ENCODE peak calls at places on chromosomes 1 and 21, in six cellular contexts. K is transverse colon, W is prostate gland, F is K562, S is sigmoid colon, H is spleen. L is an unnamed sample.

GRCh38 chr1:226865590-226865989 is 4.8 kb upstream of the PSEN2 start:
- DNase-seq in K (no peak), W (no peak), F (no peak), S (no peak), H (no peak), L (no peak)

GRCh38 chr21:39319814-39320332 is 6.4 kb upstream of the BRWD1 start:
- DNase-seq in K (no peak), W (no peak), F (peak), S (no peak), H (no peak), L (no peak)

GRCh38 chr1:55547441-55547840 is 332.3 kb upstream of the USP24 start:
- DNase-seq in K (no peak), W (no peak), F (no peak), S (no peak), H (no peak), L (no peak)

GRCh38 chr1:118894836-118895235 is 93.3 kb downstream of the TBX15 start:
- DNase-seq in K (no peak), W (no peak), F (no peak), S (no peak), H (no peak), L (no peak)

GRCh38 chr21:38159355-38159754 is 97.4 kb upstream of the KCNJ15 start:
- DNase-seq in K (peak), W (peak), F (peak), S (no peak), H (no peak), L (no peak)

GRCh38 chr1:235867903-235868469 is 1.3 kb upstream of the LYST start:
- DNase-seq in K (no peak), W (no peak), F (no peak), S (no peak), H (no peak), L (no peak)

GRCh38 chr1:217911908-217912307 is 280.8 kb downstream of the SPATA17 start:
- DNase-seq in K (no peak), W (no peak), F (no peak), S (no peak), H (no peak), L (no peak)

GRCh38 chr1:30790850-30791778 is 33.5 kb upstream of the LAPTM5 start:
- DNase-seq in K (no peak), W (no peak), F (no peak), S (no peak), H (peak), L (no peak)

GRCh38 chr1:4121293-4121684 is 221.2 kb upstream of the C1orf174 start:
- DNase-seq in K (no peak), W (no peak), F (no peak), S (peak), H (no peak), L (no peak)

GRCh38 chr1:50913954-50914353 is 46.1 kb downstream of the FAF1 start:
- DNase-seq in K (no peak), W (no peak), F (no peak), S (no peak), H (no peak), L (no peak)

GRCh38 chr1:111747282-111747734 is 8.1 kb upstream of the INKA2 start:
- DNase-seq in K (peak), W (peak), F (peak), S (no peak), H (no peak), L (no peak)

GRCh38 chr1:201000391-201000790 is 23.1 kb downstream of the KIF21B start:
- DNase-seq in K (no peak), W (no peak), F (no peak), S (no peak), H (no peak), L (no peak)

GRCh38 chr1:178973671-178974091 is 52.0 kb upstream of the FAM20B start:
- DNase-seq in K (no peak), W (no peak), F (no peak), S (no peak), H (no peak), L (no peak)

GRCh38 chr1:30533141-30533540 is 190.2 kb downstream of the MATN1 start:
- DNase-seq in K (no peak), W (no peak), F (no peak), S (no peak), H (no peak), L (no peak)

GRCh38 chr1:37699147-37699546 is 6.8 kb downstream of the CDCA8 start:
- DNase-seq in K (no peak), W (no peak), F (no peak), S (no peak), H (no peak), L (no peak)

GRCh38 chr1:218473527-218473926 is 128.4 kb downstream of the TGFB2 start:
- DNase-seq in K (no peak), W (no peak), F (no peak), S (no peak), H (no peak), L (no peak)

GRCh38 chr1:48236716-48237470 is 14.4 kb downstream of the SLC5A9 start:
- DNase-seq in K (no peak), W (no peak), F (peak), S (no peak), H (no peak), L (no peak)

GRCh38 chr1:214957330-214958137 is 125.0 kb upstream of the KCNK2 start:
- DNase-seq in K (no peak), W (no peak), F (no peak), S (no peak), H (no peak), L (peak)

GRCh38 chr1:231419147-231419546 is 2.9 kb downstream of the EGLN1 start:
- DNase-seq in K (no peak), W (no peak), F (no peak), S (no peak), H (no peak), L (no peak)

GRCh38 chr1:60298290-60298689 is 224.7 kb upstream of the C1orf87 start:
- DNase-seq in K (no peak), W (no peak), F (no peak), S (no peak), H (no peak), L (no peak)

GRCh38 chr1:176998396-176998795 is 166.1 kb downstream of the ASTN1 start:
- DNase-seq in K (no peak), W (no peak), F (no peak), S (no peak), H (no peak), L (no peak)

GRCh38 chr1:89865498-89866385 is 44.9 kb downstream of the LRRC8D start:
- DNase-seq in K (no peak), W (no peak), F (no peak), S (no peak), H (no peak), L (no peak)

GRCh38 chr1:63917571-63918394 is 144.0 kb downstream of the ROR1 start:
- DNase-seq in K (no peak), W (no peak), F (peak), S (no peak), H (no peak), L (no peak)

GRCh38 chr1:67515324-67516080 is 85.3 kb upstream of the SERBP1 start:
- DNase-seq in K (no peak), W (no peak), F (no peak), S (no peak), H (no peak), L (no peak)

DNA sequence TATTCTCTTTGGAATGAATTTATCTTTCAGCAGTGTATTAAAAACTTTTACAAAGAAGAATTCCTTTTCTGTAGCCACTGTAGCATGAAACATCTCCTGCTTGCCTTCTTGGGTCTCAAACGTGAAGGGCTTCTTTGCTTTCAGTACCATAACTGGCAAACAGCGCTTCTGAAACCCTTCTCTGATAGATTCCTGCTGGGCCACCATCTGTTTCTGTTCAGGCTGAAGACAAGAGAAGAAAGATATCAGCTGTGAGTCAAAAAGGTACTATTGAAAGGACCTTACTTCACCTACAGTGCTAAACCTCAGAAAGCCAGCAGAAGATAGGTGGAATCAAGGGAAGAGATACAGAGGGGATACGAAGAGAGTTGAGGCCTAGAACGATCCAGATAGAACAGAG is 10.5 kb downstream of the AIM2 start:
- DNase-seq in K (no peak), W (no peak), F (no peak), S (no peak), H (no peak), L (no peak)
- H3K27ac ChIP-seq in K (no peak), W (no peak), F (no peak), S (no peak), H (peak), L (no peak)

GRCh38 chr1:40312238-40313205 is 4.6 kb downstream of the COL9A2 start:
- DNase-seq in K (peak), W (no peak), F (no peak), S (no peak), H (peak), L (no peak)
- TF ChIP-seq POLR2AphosphoS5 in K (no peak), W (no peak), F (no peak), S (no peak), H (no peak), L (no peak)

GRCh38 chr1:245969274-245969673 is 537.8 kb downstream of the SMYD3 start:
- DNase-seq in K (no peak), W (no peak), F (no peak), S (no peak), H (no peak), L (no peak)
- H3K27ac ChIP-seq in K (no peak), W (no peak), F (no peak), S (no peak), H (no peak), L (no peak)

GRCh38 chr1:11064942-11065341 is 5.1 kb upstream of the SRM start:
- DNase-seq in K (no peak), W (no peak), F (no peak), S (no peak), H (peak), L (no peak)

GRCh38 chr1:11068556-11069232 is 8.9 kb upstream of the SRM start:
- DNase-seq in K (no peak), W (no peak), F (no peak), S (peak), H (peak), L (no peak)

GRCh38 chr1:11067716-11068495 is 8.1 kb upstream of the SRM start:
- DNase-seq in K (no peak), W (peak), F (no peak), S (peak), H (peak), L (peak)

GRCh38 chr1:11062965-11063401 is 3.2 kb upstream of the SRM start:
- DNase-seq in K (no peak), W (no peak), F (no peak), S (peak), H (no peak), L (no peak)

DNA sequence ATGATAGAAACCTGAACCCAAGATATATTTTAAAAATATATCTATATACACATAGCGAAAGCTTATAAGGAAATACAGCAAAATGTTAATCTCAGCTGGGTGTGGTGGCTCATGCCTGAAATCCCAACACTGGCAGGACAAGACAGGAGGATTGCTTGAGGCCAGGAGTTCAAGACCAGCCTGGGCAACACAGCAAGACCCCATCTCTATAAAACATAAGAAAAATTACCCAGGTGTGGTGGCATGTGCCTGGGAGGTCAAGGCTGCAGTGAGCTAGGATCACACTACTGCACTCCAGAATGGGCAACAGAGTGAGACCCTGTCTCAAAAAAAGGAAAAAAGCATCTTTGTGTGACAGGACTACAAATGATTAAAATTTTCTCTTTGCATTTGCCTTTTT is 6.0 kb upstream of the SRM start:
- DNase-seq in K (no peak), W (no peak), F (no peak), S (no peak), H (no peak), L (no peak)
- TF ChIP-seq POLR2AphosphoS5 in K (no peak), W (no peak), F (no peak), S (no peak), H (no peak), L (no peak)

GRCh38 chr1:198265073-198265661 is 108.4 kb downstream of the NEK7 start:
- DNase-seq in K (no peak), W (no peak), F (no peak), S (no peak), H (no peak), L (no peak)

GRCh38 chr1:198267921-198268320 is 111.1 kb downstream of the NEK7 start:
- DNase-seq in K (no peak), W (no peak), F (no peak), S (no peak), H (no peak), L (no peak)

GRCh38 chr1:198261886-198262285 is 105.1 kb downstream of the NEK7 start:
- DNase-seq in K (no peak), W (no peak), F (no peak), S (no peak), H (no peak), L (no peak)

GRCh38 chr1:198267056-198267455 is 110.3 kb downstream of the NEK7 start:
- DNase-seq in K (no peak), W (no peak), F (no peak), S (no peak), H (no peak), L (no peak)

DNA sequence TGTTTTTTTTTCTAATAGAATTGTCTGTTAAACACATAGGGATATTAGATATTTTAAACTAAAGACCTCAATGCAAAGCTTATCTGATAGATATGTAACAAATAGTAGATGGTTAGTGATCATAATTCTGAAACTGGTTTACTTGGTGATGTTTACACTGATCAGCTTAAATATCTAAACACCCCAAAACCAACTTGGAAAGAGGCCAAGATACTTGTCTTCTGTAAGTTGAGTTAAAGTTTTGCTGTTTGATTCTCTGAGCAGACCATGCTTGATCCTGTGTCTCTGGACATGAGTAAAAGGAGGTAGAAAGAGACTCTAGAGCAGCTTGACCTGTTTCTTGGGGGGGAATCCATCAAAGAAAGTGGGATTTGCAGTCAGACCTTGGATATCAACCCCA is 107.5 kb downstream of the NEK7 start:
- DNase-seq in K (no peak), W (no peak), F (no peak), S (no peak), H (no peak), L (no peak)
- H3K27ac ChIP-seq in K (no peak), W (no peak), F (no peak), S (no peak), H (no peak), L (no peak)

DNA sequence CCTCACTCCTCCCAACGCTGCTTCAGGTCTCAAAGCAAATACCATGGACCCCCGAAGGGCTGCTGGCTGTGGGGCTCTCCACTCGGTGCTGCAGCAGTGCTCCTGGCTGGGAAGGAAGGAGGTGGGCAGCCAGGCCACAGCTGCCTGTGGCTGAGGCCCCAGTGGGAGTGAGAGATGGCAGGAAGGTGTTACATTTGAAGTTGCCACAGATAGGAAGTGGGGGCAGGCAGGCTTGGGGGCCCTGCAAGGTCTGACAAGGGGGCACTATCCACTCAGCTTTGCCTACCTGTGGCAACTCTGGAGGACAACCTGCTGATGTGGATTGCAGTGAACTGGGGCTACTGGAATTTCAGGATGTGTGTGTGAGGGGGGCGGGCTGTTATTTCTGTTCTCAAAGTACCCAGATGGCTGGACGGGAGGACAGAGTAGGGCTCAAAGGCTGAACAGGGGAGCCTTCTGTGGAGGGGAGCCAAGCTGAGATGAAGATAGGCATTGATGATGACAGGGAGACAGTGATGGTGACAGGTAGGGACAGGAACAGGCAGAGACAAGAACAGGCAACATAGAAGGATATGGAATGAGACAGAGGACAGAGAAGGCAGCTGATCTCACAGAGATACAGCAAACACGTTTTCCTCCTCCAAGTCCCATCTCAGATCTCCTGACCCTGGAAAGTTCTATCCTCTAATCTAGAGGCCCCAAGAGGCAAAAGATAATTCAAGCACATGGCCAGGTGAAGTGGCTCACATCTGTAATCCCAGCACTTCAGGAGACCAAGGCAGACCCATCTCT is 1.8 kb downstream of the ZNF683 start:
- DNase-seq in K (no peak), W (no peak), F (no peak), S (no peak), H (no peak), L (no peak)
- TF ChIP-seq POLR2AphosphoS5 in K (no peak), W (no peak), F (no peak), S (no peak), H (no peak), L (no peak)

GRCh38 chr1:225458222-225458631 is 30.4 kb upstream of the LBR start:
- DNase-seq in K (no peak), W (no peak), F (no peak), S (peak), H (no peak), L (no peak)

GRCh38 chr1:225462429-225462713 is 34.5 kb upstream of the LBR start:
- DNase-seq in K (no peak), W (no peak), F (no peak), S (no peak), H (no peak), L (no peak)

GRCh38 chr1:225460737-225461532 is 33.1 kb upstream of the LBR start:
- DNase-seq in K (no peak), W (no peak), F (no peak), S (peak), H (peak), L (no peak)

GRCh38 chr1:225461533-225462428 is 33.9 kb upstream of the LBR start:
- DNase-seq in K (no peak), W (no peak), F (no peak), S (peak), H (peak), L (no peak)

GRCh38 chr1:225460021-225460736 is 32.3 kb upstream of the LBR start:
- DNase-seq in K (peak), W (no peak), F (no peak), S (peak), H (peak), L (no peak)
- H3K27ac ChIP-seq in K (peak), W (peak), F (no peak), S (peak), H (peak), L (no peak)

GRCh38 chr1:23481904-23482303 is 2.1 kb downstream of the ASAP3 start:
- DNase-seq in K (no peak), W (no peak), F (no peak), S (no peak), H (no peak), L (no peak)

GRCh38 chr1:23485002-23485332 is 988 bp upstream of the ASAP3 start:
- DNase-seq in K (no peak), W (no peak), F (no peak), S (no peak), H (no peak), L (no peak)

GRCh38 chr1:23481026-23481597 is 2.9 kb downstream of the ASAP3 start:
- DNase-seq in K (no peak), W (no peak), F (no peak), S (no peak), H (no peak), L (no peak)

GRCh38 chr1:23484253-23485001 is 448 bp upstream of the ASAP3 start:
- DNase-seq in K (peak), W (peak), F (peak), S (peak), H (peak), L (peak)

DNA sequence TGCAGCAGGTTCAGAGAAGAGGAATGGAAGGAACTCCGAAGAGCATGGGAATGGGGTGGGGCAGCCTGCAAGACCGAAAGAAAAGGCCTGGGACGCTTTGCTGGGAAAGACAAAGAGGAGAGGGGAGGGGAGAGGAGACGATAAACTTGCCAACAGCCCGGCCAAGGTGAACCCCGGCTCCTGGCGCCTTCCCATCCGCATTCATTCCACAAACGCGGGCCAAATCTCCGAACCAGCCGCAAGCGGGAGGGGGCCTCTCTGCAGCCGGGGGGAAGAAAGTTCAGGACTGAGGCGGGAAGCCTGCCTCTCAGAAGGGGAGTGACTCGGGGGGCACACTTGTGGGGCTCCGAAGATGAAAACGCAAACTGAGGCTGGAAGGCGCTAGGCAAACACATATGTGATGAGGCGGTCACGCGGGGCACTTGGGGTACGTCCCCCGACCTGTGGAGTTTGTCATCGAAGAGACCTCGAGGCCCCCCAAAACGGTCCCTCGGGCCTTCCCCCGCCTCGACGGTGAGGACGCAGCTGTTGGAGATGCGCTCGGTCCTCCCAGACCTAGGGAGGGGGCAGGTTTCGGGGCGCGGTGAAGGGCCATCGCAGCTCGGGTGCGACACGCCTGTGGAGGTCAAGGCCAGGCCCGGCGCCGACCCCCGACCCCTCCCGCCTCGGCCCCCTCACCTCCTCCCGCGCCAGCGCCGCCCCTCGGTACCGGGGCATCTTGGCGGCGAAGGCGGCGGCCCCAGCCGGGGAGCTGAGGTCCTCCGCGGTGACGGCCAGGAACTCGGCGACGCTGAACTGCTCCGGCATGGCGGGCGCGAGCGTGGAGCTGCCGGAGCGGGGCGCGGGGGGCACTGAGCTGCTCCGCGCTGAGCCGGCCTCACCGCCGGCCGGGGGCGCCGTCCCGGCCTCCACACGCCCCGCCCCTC is at the start of gene ASAP3:
- DNase-seq in K (peak), W (peak), F (peak), S (peak), H (no peak), L (peak)
- TF ChIP-seq POLR2AphosphoS5 in K (no peak), W (no peak), F (peak), S (peak), H (no peak), L (no peak)

GRCh38 chr21:35002879-35003722 is 46.0 kb downstream of the RUNX1 start:
- DNase-seq in K (no peak), W (no peak), F (no peak), S (no peak), H (no peak), L (no peak)
- H3K27ac ChIP-seq in K (no peak), W (no peak), F (peak), S (no peak), H (no peak), L (no peak)

L was measured in breast epithelium.